ENCODE peak calls at places on chromosomes 6 and 20, in six cellular contexts. J is T-helper 2 cell, U is coronary artery, S is nucleus accumbens, R is midbrain, O is MM.1S. T is an unnamed sample.
A peak's percentile ranks its signal among the peaks of the same experiment; 100 is the strongest.

GRCh38 chr6:104580452-104580851 is 279.3 kb downstream of the HACE1 start:
- DNase-seq in S (no peak), R (no peak), U (no peak), J (no peak), O (no peak), T (peak; percentile 49)

GRCh38 chr6:40485795-40486194 is 101.4 kb downstream of the LRFN2 start:
- DNase-seq in J (no peak), O (no peak), U (no peak), S (no peak), R (no peak), T (no peak)

GRCh38 chr6:2741756-2742155 is 9.0 kb downstream of the MYLK4 start:
- DNase-seq in S (no peak), O (no peak), J (no peak), U (no peak), R (no peak), T (no peak)

GRCh38 chr6:29628419-29629281 is 4.3 kb downstream of the GABBR1 start:
- DNase-seq in R (peak; percentile 71), J (peak; percentile 43), U (no peak), O (peak; percentile 53), S (peak; percentile 72), T (peak; percentile 77)

GRCh38 chr20:54397292-54398155 is 77.9 kb upstream of the DOK5 start:
- DNase-seq in J (no peak), U (no peak), S (no peak), R (no peak), O (peak; percentile 16), T (no peak)

GRCh38 chr6:118485601-118486550 is 62.2 kb upstream of the PLN start:
- DNase-seq in U (no peak), J (no peak), S (no peak), R (peak; percentile 84), O (peak; percentile 53), T (peak; percentile 35)

GRCh38 chr6:36853325-36853724 is 14.1 kb upstream of the CPNE5 start:
- DNase-seq in J (no peak), U (no peak), R (peak; percentile 8), O (no peak), S (no peak), T (peak; percentile 94)

GRCh38 chr6:73739097-73739496 is 43.1 kb downstream of the CD109 start:
- DNase-seq in R (peak; percentile 79), S (no peak), O (peak; percentile 59), U (no peak), J (no peak), T (peak; percentile 71)

GRCh38 chr20:48350291-48350988 is 477.4 kb downstream of the PREX1 start:
- DNase-seq in S (no peak), U (no peak), R (no peak), O (no peak), J (no peak), T (no peak)

T was measured in iris pigment epithelial cell.